ENCODE peak calls at places on chromosomes 4 and X, in nine cellular contexts. G, E, Z, C, H, U, V, O and A are unnamed samples.

GRCh38 chr4:99918656-99919055 is 24.4 kb upstream of the LAMTOR3 start:
- DNase-seq in G (no peak), E (no peak), Z (no peak), C (no peak), H (no peak), U (no peak), V (no peak), O (no peak), A (no peak)

GRCh38 chr4:3286335-3287175 is 6.3 kb upstream of the RGS12 start:
- DNase-seq in G (no peak), E (no peak), Z (no peak), C (no peak), H (no peak), U (no peak), V (no peak), O (no peak), A (no peak)

GRCh38 chr4:147518846-147519767 is 38.2 kb downstream of the EDNRA start:
- DNase-seq in G (peak), E (no peak), Z (peak), C (no peak), H (no peak), U (peak), V (no peak), O (no peak), A (peak)

GRCh38 chr4:140000232-140000631 is 153.8 kb downstream of the MAML3 start:
- DNase-seq in G (no peak), E (no peak), Z (no peak), C (no peak), H (no peak), U (no peak), V (no peak), O (no peak), A (no peak)

GRCh38 chr4:27684501-27685077 is 823.9 kb downstream of the STIM2 start:
- DNase-seq in G (peak), E (peak), Z (no peak), C (peak), H (peak), U (peak), V (no peak), O (no peak), A (peak)

GRCh38 chr4:47221721-47222120 is 190.4 kb downstream of the GABRB1 start:
- DNase-seq in G (no peak), E (no peak), Z (no peak), C (peak), H (no peak), U (peak), V (no peak), O (no peak), A (peak)

GRCh38 chr4:121957266-121957665 is 5.4 kb upstream of the TRPC3 start:
- DNase-seq in G (no peak), E (no peak), Z (no peak), C (no peak), H (no peak), U (no peak), V (no peak), O (no peak), A (no peak)

GRCh38 chr4:925171-925570 is 6.9 kb downstream of the GAK start:
- DNase-seq in G (no peak), E (no peak), Z (no peak), C (no peak), H (no peak), U (no peak), V (no peak), O (no peak), A (no peak)

GRCh38 chrX:129750971-129751370 is 12.2 kb downstream of the XPNPEP2 start:
- DNase-seq in G (no peak), E (no peak), Z (no peak), C (no peak), H (no peak), U (no peak), V (no peak), O (no peak), A (no peak)

GRCh38 chrX:426881-427280 is 40.2 kb upstream of the PPP2R3B start:
- DNase-seq in G (no peak), E (no peak), Z (no peak), C (no peak), H (no peak), U (no peak), V (no peak), O (no peak), A (peak)

GRCh38 chr4:189235599-189235998 is 705.1 kb upstream of the FRG1 start:
- DNase-seq in G (no peak), E (peak), Z (no peak), C (no peak), H (no peak), U (no peak), V (no peak), O (no peak), A (no peak)

GRCh38 chr4:8403173-8403753 is 37.3 kb downstream of the ACOX3 start:
- DNase-seq in G (peak), E (no peak), Z (peak), C (peak), H (peak), U (peak), V (peak), O (peak), A (peak)

GRCh38 chr4:171983935-171984805 is 171.0 kb downstream of the GALNTL6 start:
- DNase-seq in G (no peak), E (no peak), Z (peak), C (no peak), H (no peak), U (no peak), V (no peak), O (no peak), A (no peak)

GRCh38 chr4:181870326-181870725 is 372.9 kb upstream of the TENM3 start:
- DNase-seq in G (no peak), E (no peak), Z (peak), C (no peak), H (no peak), U (no peak), V (no peak), O (no peak), A (no peak)

GRCh38 chr4:186029731-186030421 is 39.1 kb upstream of the TLR3 start:
- DNase-seq in G (no peak), E (peak), Z (peak), C (no peak), H (no peak), U (no peak), V (peak), O (no peak), A (no peak)

GRCh38 chrX:49995021-49995731 is 72.8 kb downstream of the CLCN5 start:
- DNase-seq in G (no peak), E (no peak), Z (no peak), C (no peak), H (peak), U (peak), V (no peak), O (no peak), A (peak)

GRCh38 chr4:3530051-3530450 is 2.2 kb downstream of the LRPAP1 start:
- DNase-seq in G (no peak), E (peak), Z (no peak), C (no peak), H (no peak), U (no peak), V (no peak), O (no peak), A (no peak)

GRCh38 chrX:115584715-115585114 is 23.7 kb downstream of the PLS3 start:
- DNase-seq in G (no peak), E (no peak), Z (no peak), C (peak), H (no peak), U (peak), V (no peak), O (no peak), A (no peak)

GRCh38 chr4:25937801-25938200 is 23.8 kb downstream of the SMIM20 start:
- DNase-seq in G (no peak), E (no peak), Z (peak), C (no peak), H (no peak), U (no peak), V (no peak), O (no peak), A (no peak)

GRCh38 chr4:7905461-7905915 is 34.2 kb downstream of the AFAP1 start:
- DNase-seq in G (no peak), E (no peak), Z (no peak), C (no peak), H (peak), U (no peak), V (no peak), O (no peak), A (no peak)

GRCh38 chr4:24690436-24690835 is 104.9 kb upstream of the SOD3 start:
- DNase-seq in G (no peak), E (no peak), Z (no peak), C (no peak), H (no peak), U (no peak), V (no peak), O (no peak), A (no peak)

GRCh38 chr4:77634132-77634785 is 28.6 kb downstream of the CXCL13 start:
- DNase-seq in G (no peak), E (no peak), Z (no peak), C (no peak), H (no peak), U (no peak), V (no peak), O (no peak), A (no peak)

GRCh38 chr4:127555106-127555505 is 77.7 kb upstream of the INTU start:
- DNase-seq in G (no peak), E (no peak), Z (no peak), C (no peak), H (no peak), U (no peak), V (no peak), O (no peak), A (peak)

GRCh38 chrX:110284159-110284558 is 33.7 kb downstream of the AMMECR1 start:
- DNase-seq in G (no peak), E (no peak), Z (peak), C (peak), H (peak), U (peak), V (no peak), O (no peak), A (peak)

GRCh38 chr4:14025093-14025492 is 397.6 kb upstream of the BOD1L1 start:
- DNase-seq in G (no peak), E (no peak), Z (no peak), C (no peak), H (no peak), U (no peak), V (no peak), O (no peak), A (no peak)

GRCh38 chrX:3176439-3176820 is 135.2 kb downstream of the ARSF start:
- DNase-seq in G (no peak), E (no peak), Z (peak), C (peak), H (no peak), U (peak), V (no peak), O (no peak), A (peak)

GRCh38 chr4:152973614-152974200 is 37.6 kb downstream of the FHDC1 start:
- DNase-seq in G (no peak), E (no peak), Z (no peak), C (no peak), H (no peak), U (no peak), V (no peak), O (no peak), A (no peak)